ENCODE peak calls at places on chromosomes 13 and 19, in four cellular contexts. One of them, this sample, is unnamed.

GRCh38 chr13:49112782-49113525 is 107.2 kb upstream of the MLNR start:
- DNase-seq in uterus: no peak
- DNase-seq in A549: no peak
- DNase-seq in pancreas: no peak
- DNase-seq in this sample: no peak

GRCh38 chr13:114146629-114147028 is 14.2 kb upstream of the RASA3 start:
- DNase-seq in uterus: no peak
- DNase-seq in A549: no peak
- DNase-seq in pancreas: no peak
- DNase-seq in this sample: no peak

GRCh38 chr19:47901370-47901769 is 15.3 kb upstream of the SULT2A1 start:
- DNase-seq in uterus: no peak
- DNase-seq in A549: no peak
- DNase-seq in pancreas: no peak
- DNase-seq in this sample: no peak

GRCh38 chr13:111917086-111917485 is 149.9 kb upstream of the SOX1 start:
- DNase-seq in uterus: no peak
- DNase-seq in A549: no peak
- DNase-seq in pancreas: no peak
- DNase-seq in this sample: no peak

GRCh38 chr19:7873304-7874079 is 698 bp downstream of the PRR36 start:
- DNase-seq in uterus: no peak
- DNase-seq in A549: no peak
- DNase-seq in pancreas: no peak
- DNase-seq in this sample: no peak

GRCh38 chr19:10719466-10719961 is 1.6 kb downstream of the DNM2 start:
- DNase-seq in uterus: no peak
- DNase-seq in A549: no peak
- DNase-seq in pancreas: no peak
- DNase-seq in this sample: no peak

GRCh38 chr13:63843766-63844699 is 2428.4 kb upstream of the PCDH20 start:
- DNase-seq in uterus: no peak
- DNase-seq in A549: no peak
- DNase-seq in pancreas: no peak
- DNase-seq in this sample: no peak

GRCh38 chr13:60572003-60572792 is 175.2 kb downstream of the TDRD3 start:
- DNase-seq in uterus: no peak
- DNase-seq in A549: peak; percentile 60
- DNase-seq in pancreas: no peak
- DNase-seq in this sample: peak; percentile 42

GRCh38 chr13:103703246-103703645 is 637.0 kb upstream of the SLC10A2 start:
- DNase-seq in uterus: no peak
- DNase-seq in A549: no peak
- DNase-seq in pancreas: no peak
- DNase-seq in this sample: no peak

GRCh38 chr19:18152817-18153554 is at the start of gene PIK3R2:
- DNase-seq in uterus: peak; percentile 100
- DNase-seq in A549: peak; percentile 97
- DNase-seq in pancreas: peak; percentile 99
- DNase-seq in this sample: peak; percentile 96

GRCh38 chr13:26965976-26966375 is 205.4 kb upstream of the GPR12 start:
- DNase-seq in uterus: peak; percentile 66
- DNase-seq in A549: no peak
- DNase-seq in pancreas: peak; percentile 71
- DNase-seq in this sample: peak; percentile 16

GRCh38 chr19:55647732-55648656 is at the start of gene CCDC106:
- DNase-seq in uterus: peak; percentile 81
- DNase-seq in A549: peak; percentile 80
- DNase-seq in pancreas: peak; percentile 63
- DNase-seq in this sample: peak; percentile 76

GRCh38 chr13:65940720-65941119 is 1289.4 kb downstream of the PCDH9 start:
- DNase-seq in uterus: no peak
- DNase-seq in A549: no peak
- DNase-seq in pancreas: no peak
- DNase-seq in this sample: no peak

GRCh38 chr13:25252770-25253169 is 34.5 kb downstream of the MTMR6 start:
- DNase-seq in uterus: no peak
- DNase-seq in A549: no peak
- DNase-seq in pancreas: no peak
- DNase-seq in this sample: no peak

GRCh38 chr19:17294051-17294891 is 9.0 kb downstream of the ABHD8 start:
- DNase-seq in uterus: no peak
- DNase-seq in A549: peak; percentile 60
- DNase-seq in pancreas: no peak
- DNase-seq in this sample: no peak

GRCh38 chr13:113232208-113233003 is 23.0 kb downstream of the CUL4A start:
- DNase-seq in uterus: no peak
- DNase-seq in A549: no peak
- DNase-seq in pancreas: no peak
- DNase-seq in this sample: no peak

DNA sequence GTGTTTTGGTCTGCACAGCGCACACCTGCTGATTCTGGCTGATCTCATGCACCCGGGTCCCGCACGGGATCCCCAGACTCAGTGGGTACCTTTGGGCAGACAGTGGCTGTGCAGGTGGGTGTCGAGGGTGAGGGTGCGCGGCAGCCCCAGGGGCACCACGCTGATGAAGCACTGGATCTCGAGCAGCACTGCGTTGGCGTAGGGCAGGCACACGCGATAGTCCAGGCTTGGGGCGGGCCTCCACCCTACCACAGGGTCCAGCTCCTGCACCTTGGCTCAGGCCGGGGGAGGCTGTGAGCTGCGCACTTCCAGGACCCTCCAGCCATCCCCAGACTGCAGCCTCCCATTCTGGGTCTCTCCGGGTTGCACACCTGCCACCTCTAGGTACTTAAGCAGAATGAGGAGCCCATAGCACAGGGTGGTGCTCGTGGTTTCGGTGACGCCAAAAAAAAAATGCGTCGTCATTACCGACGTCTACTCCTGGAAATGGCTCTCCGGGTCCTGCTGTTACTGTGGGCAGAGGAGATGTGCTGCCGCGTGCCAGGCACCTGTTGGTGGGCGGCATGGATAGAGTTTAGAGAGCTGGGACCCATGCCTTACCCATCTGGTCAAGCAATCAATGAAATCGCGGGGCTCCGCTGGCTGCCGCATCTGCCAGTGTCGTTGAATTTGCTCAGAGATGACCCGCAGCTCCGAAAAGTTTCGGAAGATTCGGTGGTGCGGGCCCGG is 10.5 kb downstream of the EGLN2 start:
- DNase-seq in uterus: no peak
- DNase-seq in A549: no peak
- DNase-seq in pancreas: no peak
- DNase-seq in this sample: no peak
- H3K4me3 ChIP-seq in uterus: no peak overlapping the region
- H3K4me3 ChIP-seq in A549: no peak overlapping the region
- H3K4me3 ChIP-seq in pancreas: no peak overlapping the region
- H3K4me3 ChIP-seq in this sample: no peak overlapping the region

DNA sequence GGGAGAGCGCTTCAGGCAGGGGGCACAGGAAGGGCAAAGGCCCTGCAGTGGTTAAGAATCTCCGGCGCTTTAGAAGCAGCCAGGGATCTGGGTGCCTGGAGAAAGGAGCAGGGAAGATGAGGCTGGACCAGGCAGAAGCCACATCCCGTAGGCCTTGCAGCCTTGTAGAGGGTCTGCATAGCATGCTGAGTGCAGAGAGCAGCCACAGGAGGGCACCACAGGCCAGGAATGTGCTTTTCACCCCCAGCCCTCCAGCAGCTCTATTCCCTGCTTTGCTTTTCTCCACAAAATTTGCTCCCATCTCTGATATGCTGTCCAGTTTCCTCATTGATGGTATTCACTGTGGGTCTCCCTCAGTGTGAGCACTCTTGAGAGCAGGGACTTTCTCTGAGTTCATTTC is 5.7 kb downstream of the WDR62 start:
- DNase-seq in uterus: peak; percentile 41
- DNase-seq in A549: peak; percentile 68
- DNase-seq in pancreas: no peak
- DNase-seq in this sample: peak; percentile 59
- TF ChIP-seq CTCF in uterus: peak; percentile 44
- TF ChIP-seq CTCF in A549: peak; percentile 77
- TF ChIP-seq CTCF in pancreas: no peak
- TF ChIP-seq CTCF in this sample: peak; percentile 74

GRCh38 chr19:31470229-31470939 is 121.1 kb upstream of the TSHZ3 start:
- DNase-seq in uterus: no peak
- DNase-seq in A549: no peak
- DNase-seq in pancreas: no peak
- DNase-seq in this sample: no peak

DNA sequence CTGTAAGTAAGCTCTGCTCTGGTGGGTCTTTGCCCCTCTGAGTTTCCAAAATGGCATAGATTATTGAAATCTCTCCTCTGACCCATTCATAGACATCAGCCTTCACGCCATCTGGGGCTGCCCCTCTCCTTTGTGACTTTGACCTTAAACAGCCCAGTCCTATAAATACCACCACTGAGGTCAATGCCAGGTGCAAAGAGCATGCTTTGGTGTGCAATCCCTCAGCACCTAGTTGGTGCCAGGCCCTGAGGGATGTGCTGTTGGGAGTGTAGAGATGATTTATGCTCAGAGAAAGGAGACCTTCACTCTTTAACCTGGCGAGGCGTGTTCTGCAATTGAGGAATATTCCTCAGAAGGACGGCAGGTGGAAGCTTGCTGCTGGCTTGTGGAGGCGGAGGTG is 121.7 kb upstream of the TSHZ3 start:
- DNase-seq in uterus: no peak
- DNase-seq in A549: no peak
- DNase-seq in pancreas: no peak
- DNase-seq in this sample: no peak
- H3K4me3 ChIP-seq in uterus: no peak overlapping the region
- H3K4me3 ChIP-seq in A549: no peak overlapping the region
- H3K4me3 ChIP-seq in pancreas: no peak overlapping the region
- H3K4me3 ChIP-seq in this sample: no peak overlapping the region

DNA sequence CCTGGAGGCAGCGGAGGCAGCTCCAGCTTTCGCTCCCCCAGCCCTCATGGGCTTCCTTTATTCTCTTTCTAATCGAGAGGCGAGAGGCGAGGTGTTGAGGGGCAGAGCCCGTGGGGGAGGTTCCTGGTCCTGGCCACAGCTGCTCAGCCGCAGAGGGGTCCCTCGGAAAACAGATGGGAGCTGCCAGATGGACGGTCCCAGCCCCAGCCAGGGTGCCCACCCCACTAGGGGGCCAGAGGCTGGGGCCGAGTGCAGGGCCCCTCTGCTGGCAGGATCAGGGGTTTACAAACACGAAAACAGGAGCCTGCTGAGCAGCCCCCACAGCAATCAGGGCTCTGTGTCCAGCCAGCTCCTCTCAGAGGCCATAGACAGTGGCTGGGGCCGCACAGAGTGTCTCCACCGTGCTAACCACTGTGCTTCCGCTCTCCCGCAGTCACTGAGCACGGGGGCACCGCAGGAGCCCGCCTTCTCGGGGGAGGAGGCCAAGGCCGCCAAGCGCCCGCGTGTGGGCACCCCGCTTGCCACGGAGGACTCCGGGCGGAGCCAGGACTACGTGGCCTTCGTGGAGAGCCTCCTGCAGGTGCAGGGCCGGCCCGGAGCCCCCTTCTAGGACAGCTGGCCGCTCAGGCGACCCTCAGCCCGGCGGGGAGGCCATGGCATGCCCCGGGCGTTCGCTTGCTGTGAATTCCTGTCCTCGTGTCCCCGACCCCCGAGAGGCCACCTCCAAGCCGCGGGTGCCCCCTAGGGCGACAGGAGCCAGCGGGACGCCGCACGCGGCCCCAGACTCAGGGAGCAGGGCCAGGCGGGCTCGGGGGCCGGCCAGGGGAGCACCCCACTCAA is 182.2 kb downstream of the KDM4B start:
- DNase-seq in uterus: no peak
- DNase-seq in A549: no peak
- DNase-seq in pancreas: no peak
- DNase-seq in this sample: no peak
- TF ChIP-seq CTCF in uterus: no peak
- TF ChIP-seq CTCF in A549: no peak
- TF ChIP-seq CTCF in pancreas: no peak
- TF ChIP-seq CTCF in this sample: no peak

This sample was measured in AG10803.